ENCODE peak calls at places on chromosomes 7 and 10, in eight cellular contexts. T is sciatic nerve; M is epithelial cell of esophagus; H is activated effector memory CD4-positive, alpha-beta T cell treated with anti-CD3 and anti-CD28 coated beads, Interleukin-2, amount 50 U/mL, for 16 hours; B is CD4-positive, alpha-beta T cell; U is body of pancreas; X is heart left ventricle; R is NCI-H2081. J is an unnamed sample.

GRCh38 chr10:116183733-116184447 is 89.1 kb downstream of the GFRA1 start:
- DNase-seq in R (no peak), M (peak; percentile 9), U (peak; percentile 21), X (peak; percentile 30), T (no peak), H (no peak), B (no peak), J (no peak)

GRCh38 chr7:44307301-44307900 is 18.0 kb downstream of the CAMK2B start:
- DNase-seq in R (peak; percentile 59), H (peak; percentile 59), U (no peak), M (peak; percentile 51), B (no peak), T (peak; percentile 56), X (peak; percentile 76), J (peak; percentile 49)

GRCh38 chr7:149866139-149866785 is 7.5 kb upstream of the ATP6V0E2 start:
- DNase-seq in X (no peak), B (no peak), R (no peak), U (no peak), M (no peak), H (no peak), T (no peak), J (no peak)

GRCh38 chr7:103540986-103541385 is 95.0 kb upstream of the SLC26A5 start:
- DNase-seq in B (no peak), T (no peak), R (no peak), H (no peak), M (no peak), U (peak; percentile 82), X (peak; percentile 87), J (no peak)

GRCh38 chr10:102670871-102671434 is 26.7 kb downstream of the TRIM8 start:
- DNase-seq in B (no peak), M (no peak), U (peak; percentile 46), R (no peak), X (no peak), H (peak; percentile 28), T (no peak), J (no peak)

GRCh38 chr10:123715546-123715945 is 49.4 kb downstream of the GPR26 start:
- DNase-seq in M (no peak), H (no peak), R (no peak), B (no peak), T (no peak), X (no peak), U (no peak), J (no peak)

GRCh38 chr7:33062023-33062781 is at the start of gene NT5C3A:
- DNase-seq in U (peak; percentile 62), T (no peak), R (peak; percentile 48), H (no peak), X (peak; percentile 43), M (peak; percentile 56), B (no peak), J (peak; percentile 16)

GRCh38 chr7:26853788-26854393 is 10.5 kb downstream of the SKAP2 start:
- DNase-seq in T (no peak), H (no peak), B (no peak), M (peak; percentile 64), U (no peak), X (no peak), R (peak; percentile 32), J (peak; percentile 35)

GRCh38 chr10:113006656-113007342 is 56.8 kb downstream of the TCF7L2 start:
- DNase-seq in B (no peak), M (no peak), H (no peak), T (no peak), X (no peak), U (no peak), R (no peak), J (no peak)

GRCh38 chr7:42914726-42915045 is 2.8 kb upstream of the C7orf25 start:
- DNase-seq in B (no peak), H (no peak), T (no peak), M (peak; percentile 57), U (no peak), X (no peak), R (no peak), J (no peak)

GRCh38 chr10:79223001-79223345 is 124.3 kb upstream of the PPIF start:
- DNase-seq in H (no peak), X (no peak), U (no peak), M (no peak), B (no peak), T (no peak), R (no peak), J (no peak)

GRCh38 chr7:155953781-155954549 is 141.7 kb upstream of the SHH start:
- DNase-seq in X (no peak), B (no peak), M (no peak), R (no peak), T (no peak), U (peak; percentile 13), H (no peak), J (no peak)

GRCh38 chr7:79282051-79282694 is 171.3 kb downstream of the MAGI2 start:
- DNase-seq in B (no peak), M (peak; percentile 75), H (no peak), R (no peak), X (no peak), U (peak; percentile 9), T (no peak), J (no peak)

GRCh38 chr7:105890290-105890997 is 14.0 kb upstream of the ATXN7L1 start:
- DNase-seq in X (no peak), H (no peak), B (no peak), R (no peak), M (peak; percentile 51), U (no peak), T (no peak), J (no peak)

GRCh38 chr10:114103286-114103685 is 59.6 kb downstream of the ADRB1 start:
- DNase-seq in X (no peak), H (no peak), U (peak; percentile 24), B (no peak), R (peak; percentile 5), M (peak; percentile 73), T (no peak), J (peak; percentile 15)

GRCh38 chr10:78757542-78757941 is 311.2 kb upstream of the ZMIZ1 start:
- DNase-seq in X (peak; percentile 45), H (no peak), R (no peak), U (no peak), M (peak; percentile 6), B (no peak), T (no peak), J (peak; percentile 70)

GRCh38 chr7:497946-498655 is 21.5 kb downstream of the PDGFA start:
- DNase-seq in U (peak; percentile 7), B (no peak), R (no peak), M (no peak), T (no peak), X (peak; percentile 6), H (no peak), J (no peak)

GRCh38 chr10:104037261-104037951 is 48.3 kb downstream of the COL17A1 start:
- DNase-seq in U (no peak), H (no peak), T (no peak), R (peak; percentile 42), X (no peak), M (no peak), B (no peak), J (peak; percentile 12)

GRCh38 chr10:42645103-42645502 is 6.7 kb upstream of the ZNF33B start:
- DNase-seq in H (no peak), R (no peak), M (peak; percentile 51), T (no peak), U (peak; percentile 23), X (no peak), B (no peak), J (no peak)

GRCh38 chr7:91311844-91312243 is 47.6 kb downstream of the FZD1 start:
- DNase-seq in H (no peak), R (no peak), M (no peak), X (no peak), B (no peak), U (no peak), T (no peak), J (no peak)

GRCh38 chr10:14466256-14466655 is 135.5 kb upstream of the FRMD4A start:
- DNase-seq in R (no peak), H (no peak), M (no peak), X (no peak), U (no peak), T (no peak), B (no peak), J (no peak)

GRCh38 chr10:124647421-124648130 is 96.6 kb downstream of the FAM53B start:
- DNase-seq in H (peak; percentile 86), U (peak; percentile 43), R (no peak), T (no peak), M (peak; percentile 75), X (peak; percentile 84), B (peak; percentile 75), J (no peak)

GRCh38 chr7:49001610-49002033 is 77.3 kb downstream of the CDC14C start:
- DNase-seq in R (peak; percentile 20), U (peak; percentile 13), H (no peak), X (peak; percentile 18), M (peak; percentile 56), T (no peak), B (no peak), J (no peak)

GRCh38 chr7:11714205-11714604 is 117.8 kb downstream of the THSD7A start:
- DNase-seq in X (no peak), R (no peak), T (no peak), H (no peak), B (no peak), M (peak; percentile 59), U (no peak), J (no peak)

GRCh38 chr10:129848084-129848483 is 116.0 kb downstream of the EBF3 start:
- DNase-seq in R (no peak), M (no peak), X (no peak), H (no peak), U (no peak), T (no peak), B (no peak), J (no peak)

GRCh38 chr7:78852951-78853350 is 600.5 kb downstream of the MAGI2 start:
- DNase-seq in T (no peak), M (no peak), U (no peak), H (no peak), R (no peak), B (no peak), X (no peak), J (no peak)

GRCh38 chr10:1629326-1630036 is 107.8 kb downstream of the ADARB2 start:
- DNase-seq in R (no peak), B (no peak), H (no peak), M (no peak), U (no peak), X (no peak), T (no peak), J (no peak)

GRCh38 chr7:50667338-50667737 is 102.1 kb upstream of the DDC start:
- DNase-seq in X (no peak), R (no peak), B (no peak), H (peak; percentile 13), M (no peak), T (no peak), U (peak; percentile 90), J (no peak)

GRCh38 chr7:12889391-12889790 is 202.0 kb downstream of the ARL4A start:
- DNase-seq in B (no peak), X (no peak), H (no peak), U (no peak), T (no peak), M (no peak), R (no peak), J (no peak)

GRCh38 chr7:51366930-51367613 is 50.5 kb upstream of the COBL start:
- DNase-seq in M (peak; percentile 59), X (peak; percentile 36), H (no peak), U (peak; percentile 59), T (no peak), B (no peak), R (peak; percentile 57), J (peak; percentile 70)

GRCh38 chr7:35015346-35015859 is 21.9 kb downstream of the DPY19L1 start:
- DNase-seq in U (no peak), R (no peak), M (no peak), B (no peak), X (no peak), H (no peak), T (no peak), J (no peak)

GRCh38 chr10:23694921-23695824 is 256.3 kb downstream of the OTUD1 start:
- DNase-seq in B (no peak), H (no peak), M (no peak), T (no peak), R (no peak), X (no peak), U (no peak), J (no peak)

GRCh38 chr7:81075150-81075549 is 156.3 kb upstream of the SEMA3C start:
- DNase-seq in X (no peak), T (no peak), R (no peak), B (no peak), M (peak; percentile 97), H (no peak), U (no peak), J (no peak)

GRCh38 chr10:102422586-102423129 is 2.0 kb downstream of the FBXL15 start:
- DNase-seq in U (peak; percentile 87), R (peak; percentile 49), B (no peak), M (peak; percentile 76), X (peak; percentile 85), T (peak; percentile 84), H (peak; percentile 83), J (no peak)